ENCODE peak calls at places on chromosomes 12 and 14, in nine cellular contexts. X is WTC11, T is activated T-cell treated with anti-CD3 and anti-CD28 coated beads for 1 hour, U is Daoy, J is ACHN, A is T-helper 17 cell, V is neural crest cell, Q is HFFc6, K is hepatic stellate cell. N is an unnamed sample.

GRCh38 chr14:73753887-73754880 is 40.0 kb upstream of the PNMA1 start:
- DNase-seq in U (no peak), K (no peak), J (no peak), A (no peak), V (no peak), X (no peak), T (no peak), Q (peak), N (no peak)

GRCh38 chr12:124436366-124436765 is 131.0 kb downstream of the NCOR2 start:
- DNase-seq in V (no peak), K (no peak), A (no peak), X (no peak), T (no peak), J (peak), U (no peak), Q (no peak), N (no peak)

GRCh38 chr12:50825372-50825838 is 17.3 kb upstream of the TMPRSS12 start:
- DNase-seq in J (peak), A (no peak), V (no peak), U (peak), T (no peak), K (no peak), X (no peak), Q (peak), N (no peak)

GRCh38 chr12:120639771-120640721 is at the start of gene CABP1:
- DNase-seq in V (peak), J (peak), U (peak), T (peak), X (peak), K (no peak), A (peak), Q (no peak), N (peak)

GRCh38 chr14:101236496-101237240 is 324.6 kb upstream of the DIO3 start:
- DNase-seq in U (no peak), V (no peak), J (no peak), Q (no peak), T (no peak), K (no peak), A (no peak), X (no peak), N (no peak)

GRCh38 chr12:49889361-49890095 is 14.2 kb downstream of the FAIM2 start:
- DNase-seq in J (no peak), A (no peak), X (no peak), K (no peak), U (no peak), T (no peak), Q (no peak), V (no peak), N (peak)

GRCh38 chr12:6074394-6074793 is 50.1 kb downstream of the VWF start:
- DNase-seq in A (no peak), K (no peak), U (no peak), T (no peak), Q (no peak), J (no peak), X (no peak), V (no peak), N (no peak)

GRCh38 chr12:15754233-15754632 is 35.0 kb downstream of the EPS8 start:
- DNase-seq in X (no peak), J (no peak), V (no peak), A (no peak), U (no peak), Q (peak), T (no peak), K (peak), N (no peak)

GRCh38 chr14:37698840-37699777 is 103.7 kb downstream of the TTC6 start:
- DNase-seq in U (no peak), X (no peak), T (no peak), A (no peak), V (no peak), K (no peak), Q (no peak), J (no peak), N (no peak)

GRCh38 chr12:10154145-10154496 is 17.8 kb downstream of the OLR1 start:
- DNase-seq in U (no peak), T (no peak), Q (no peak), K (no peak), J (no peak), A (no peak), X (no peak), V (no peak), N (no peak)

GRCh38 chr12:66409195-66409871 is 107.0 kb downstream of the HELB start:
- DNase-seq in V (peak), T (peak), J (peak), Q (peak), A (peak), U (peak), K (no peak), X (peak), N (peak)

GRCh38 chr12:66247741-66248140 is 54.6 kb upstream of the HELB start:
- DNase-seq in V (no peak), Q (no peak), K (no peak), J (no peak), A (no peak), X (no peak), U (no peak), T (no peak), N (no peak)

GRCh38 chr12:112408621-112409020 is 784 bp downstream of the RPL6 start:
- DNase-seq in T (no peak), Q (no peak), X (no peak), K (peak), V (no peak), U (peak), A (no peak), J (peak), N (no peak)

GRCh38 chr14:105095236-105095805 is 30.1 kb upstream of the GPR132 start:
- DNase-seq in A (no peak), Q (no peak), J (no peak), T (no peak), K (no peak), X (no peak), V (no peak), U (no peak), N (no peak)

GRCh38 chr12:7512528-7512927 is 9.0 kb upstream of the CD163 start:
- DNase-seq in A (no peak), V (no peak), U (peak), J (peak), Q (peak), T (no peak), X (no peak), K (peak), N (no peak)

GRCh38 chr14:104953097-104953496 is 25.1 kb downstream of the AHNAK2 start:
- DNase-seq in X (no peak), J (no peak), V (no peak), T (no peak), A (no peak), U (no peak), Q (no peak), K (no peak), N (peak)

GRCh38 chr12:124025661-124026060 is 52.6 kb downstream of the ZNF664 start:
- DNase-seq in A (no peak), U (no peak), V (no peak), J (no peak), K (no peak), Q (no peak), T (no peak), X (peak), N (no peak)

GRCh38 chr12:116717466-116718457 is 20.1 kb downstream of the SPRING1 start:
- DNase-seq in X (no peak), J (peak), T (no peak), A (no peak), U (no peak), K (peak), Q (no peak), V (no peak), N (no peak)

GRCh38 chr12:115916910-115917668 is 360.4 kb downstream of the MED13L start:
- DNase-seq in V (peak), T (peak), U (peak), A (peak), J (peak), K (peak), X (peak), Q (no peak), N (peak)

GRCh38 chr12:104643093-104643646 is 186.4 kb downstream of the CHST11 start:
- DNase-seq in J (no peak), K (no peak), U (no peak), Q (no peak), X (no peak), A (no peak), V (no peak), T (no peak), N (no peak)

GRCh38 chr12:115023898-115024297 is 339.9 kb upstream of the TBX3 start:
- DNase-seq in Q (no peak), J (no peak), X (no peak), K (no peak), U (no peak), T (no peak), A (no peak), V (no peak), N (no peak)

GRCh38 chr12:89836026-89836425 is 127.4 kb upstream of the ATP2B1 start:
- DNase-seq in A (no peak), T (no peak), Q (no peak), U (no peak), X (no peak), J (no peak), K (no peak), V (no peak), N (no peak)

GRCh38 chr14:100317897-100318808 is 5.0 kb upstream of the SLC25A47 start:
- DNase-seq in T (peak), K (peak), V (peak), Q (no peak), U (peak), J (no peak), X (peak), A (peak), N (no peak)

GRCh38 chr12:2959508-2960431 is 573 bp downstream of the TEAD4 start:
- DNase-seq in X (peak), V (peak), T (no peak), J (peak), K (peak), Q (peak), A (no peak), U (peak), N (peak)

GRCh38 chr14:23171251-23171975 is 12.0 kb downstream of the SLC7A8 start:
- DNase-seq in Q (peak), X (no peak), A (no peak), T (no peak), J (no peak), V (no peak), U (peak), K (no peak), N (no peak)

GRCh38 chr14:79596531-79596930 is 614.8 kb downstream of the DIO2 start:
- DNase-seq in Q (peak), X (no peak), U (peak), A (no peak), T (no peak), V (no peak), J (peak), K (peak), N (no peak)

GRCh38 chr12:113227169-113227568 is 5.9 kb downstream of the TPCN1 start:
- DNase-seq in U (no peak), T (no peak), J (no peak), A (no peak), V (no peak), K (no peak), Q (no peak), X (no peak), N (no peak)

GRCh38 chr12:94982456-94982855 is 21.0 kb downstream of the NDUFA12 start:
- DNase-seq in T (no peak), K (no peak), U (peak), J (peak), A (no peak), V (no peak), X (no peak), Q (no peak), N (no peak)

GRCh38 chr14:101475468-101476257 is 85.6 kb upstream of the DIO3 start:
- DNase-seq in J (peak), A (no peak), Q (peak), V (no peak), T (no peak), U (peak), X (no peak), K (no peak), N (no peak)

GRCh38 chr14:75513911-75514672 is 8.2 kb upstream of the BATF start:
- DNase-seq in X (no peak), Q (no peak), U (no peak), T (no peak), K (no peak), J (no peak), A (no peak), V (no peak), N (no peak)

GRCh38 chr12:51189790-51190355 is 16.9 kb upstream of the TFCP2 start:
- DNase-seq in V (no peak), A (no peak), Q (no peak), J (no peak), T (no peak), K (no peak), X (no peak), U (no peak), N (no peak)

GRCh38 chr14:61893371-61893940 is 131.2 kb downstream of the SNAPC1 start:
- DNase-seq in J (no peak), Q (no peak), U (no peak), V (no peak), X (no peak), K (no peak), A (no peak), T (no peak), N (no peak)

GRCh38 chr12:24499151-24500146 is 449.5 kb downstream of the BCAT1 start:
- DNase-seq in A (no peak), T (no peak), J (no peak), K (peak), X (no peak), U (peak), Q (no peak), V (no peak), N (no peak)

GRCh38 chr14:97580923-97581495 is 783.8 kb downstream of the VRK1 start:
- DNase-seq in V (peak), X (peak), Q (no peak), U (peak), A (no peak), T (no peak), J (no peak), K (no peak), N (no peak)

N was measured in BE2C.